ENCODE peak calls at places on chromosomes 4 and X, in four cellular contexts. T, O, C and E are unnamed samples.

GRCh38 chrX:145393702-145394235 is 146.5 kb downstream of the SPANXN1 start:
- DNase-seq in O (no peak), T (no peak), C (no peak), E (no peak)

GRCh38 chr4:20431422-20432014 is 179.8 kb downstream of the SLIT2 start:
- DNase-seq in T (no peak), O (no peak), C (no peak), E (no peak)

GRCh38 chrX:134524181-134524580 is 64.2 kb downstream of the HPRT1 start:
- DNase-seq in C (no peak), T (no peak), O (no peak), E (no peak)

GRCh38 chr4:72390409-72390808 is 178.6 kb downstream of the ADAMTS3 start:
- DNase-seq in T (no peak), C (no peak), O (no peak), E (no peak)

GRCh38 chrX:84865113-84865512 is 138.6 kb upstream of the APOOL start:
- DNase-seq in C (no peak), O (no peak), T (no peak), E (no peak)

GRCh38 chrX:139930923-139931645 is 1.8 kb downstream of the ATP11C start:
- DNase-seq in C (peak), O (no peak), T (peak), E (no peak)

GRCh38 chrX:136865270-136866168 is 15.0 kb downstream of the RBMX start:
- DNase-seq in T (no peak), O (no peak), C (no peak), E (no peak)

GRCh38 chr4:155999743-156000142 is 46.1 kb upstream of the CTSO start:
- DNase-seq in T (no peak), C (no peak), O (peak), E (peak)

GRCh38 chr4:155973639-155974475 is 20.2 kb upstream of the CTSO start:
- DNase-seq in O (no peak), T (no peak), C (no peak), E (no peak)

GRCh38 chr4:68904786-68905185 is 46.8 kb downstream of the UGT2A3 start:
- DNase-seq in T (no peak), O (no peak), C (peak), E (no peak)

GRCh38 chrX:85444613-85445012 is 65.1 kb upstream of the POF1B start:
- DNase-seq in T (no peak), C (no peak), O (no peak), E (no peak)

GRCh38 chrX:11196476-11196875 is 85.3 kb downstream of the HCCS start:
- DNase-seq in C (no peak), O (no peak), T (no peak), E (no peak)

GRCh38 chr4:181301735-181302380 is 941.3 kb upstream of the TENM3 start:
- DNase-seq in C (peak), T (peak), O (no peak), E (peak)

GRCh38 chrX:120753413-120754251 is 122.0 kb downstream of the CT47B1 start:
- DNase-seq in T (no peak), C (no peak), O (no peak), E (no peak)

GRCh38 chr4:26208237-26208985 is 112.4 kb upstream of the RBPJ start:
- DNase-seq in T (no peak), O (no peak), C (no peak), E (no peak)

GRCh38 chr4:10031663-10032590 is 10.6 kb upstream of the SLC2A9 start:
- DNase-seq in T (no peak), C (no peak), O (no peak), E (no peak)

GRCh38 chr4:16642897-16643296 is 255.5 kb downstream of the LDB2 start:
- DNase-seq in O (no peak), C (peak), T (peak), E (no peak)

GRCh38 chrX:70292788-70293187 is 2.9 kb downstream of the KIF4A start:
- DNase-seq in O (no peak), T (no peak), C (peak), E (no peak)

GRCh38 chrX:70293621-70294020 is 3.7 kb downstream of the KIF4A start:
- DNase-seq in T (no peak), O (no peak), C (no peak), E (no peak)

GRCh38 chrX:70289168-70289792 is 447 bp downstream of the PDZD11 start:
- DNase-seq in O (no peak), C (no peak), T (no peak), E (no peak)

GRCh38 chrX:70289793-70290770 is at the start of the genes KIF4A and PDZD11:
- DNase-seq in O (peak), C (peak), T (peak), E (peak)
- TF ChIP-seq POLR2AphosphoS5 in O (no peak), C (peak), T (peak), E (peak)

GRCh38 chr4:85482000-85482738 is 7.2 kb downstream of the ARHGAP24 start:
- DNase-seq in O (no peak), C (no peak), T (no peak), E (no peak)
- TF ChIP-seq FOSL1 in O (no peak), C (no peak), T (no peak), E (no peak)

GRCh38 chrX:118824173-118824782 is 654 bp downstream of the ZCCHC12 start:
- DNase-seq in T (peak), O (no peak), C (no peak), E (no peak)
- TF ChIP-seq YY1 in T (no peak), O (no peak), C (no peak), E (no peak)

DNA sequence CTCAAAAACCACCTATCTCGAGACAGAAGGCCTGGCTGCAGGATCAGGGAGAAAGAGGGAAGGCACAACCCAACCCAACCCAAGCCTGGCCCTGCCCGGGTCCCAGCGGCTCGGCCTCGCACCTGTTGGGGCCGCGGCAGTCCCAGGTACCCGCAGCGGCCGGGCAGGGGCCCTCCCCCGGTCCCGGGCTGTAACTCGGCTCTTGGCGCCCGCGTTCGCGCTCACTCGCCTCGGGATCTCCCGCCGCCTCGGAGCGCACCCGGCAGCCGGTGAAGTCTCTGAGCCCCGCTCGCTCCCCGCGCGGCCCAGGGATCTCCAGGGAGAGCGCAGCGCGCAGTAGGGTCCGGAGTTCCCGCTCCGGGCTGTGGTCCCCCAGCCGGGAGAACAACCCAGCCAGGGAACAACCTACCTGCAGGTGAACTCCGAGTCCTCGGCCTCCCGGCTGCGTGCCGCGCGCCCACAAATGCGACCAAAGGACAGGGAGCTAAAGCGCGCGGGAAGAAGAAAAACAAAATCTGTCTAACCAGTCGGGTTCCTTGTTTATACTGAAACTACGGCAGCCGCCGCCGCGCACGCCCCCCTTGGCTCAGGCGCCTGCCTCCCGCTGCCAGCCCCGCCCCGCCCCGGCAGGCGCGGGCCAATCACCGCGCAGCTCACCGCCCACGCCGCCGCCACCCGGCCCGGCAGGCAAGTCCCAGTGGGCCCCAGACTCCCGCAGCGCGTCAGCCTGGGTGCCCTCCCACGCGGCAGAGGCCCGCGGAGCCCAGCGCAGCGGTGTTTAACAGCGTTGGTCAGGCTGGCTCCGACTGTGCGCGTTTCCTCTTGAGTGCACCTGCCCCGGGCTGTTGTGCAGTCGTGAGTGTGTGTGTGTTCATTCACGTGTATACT is at the start of gene RASGEF1B:
- DNase-seq in C (peak), T (peak), O (no peak), E (no peak)
- TF ChIP-seq POLR2AphosphoS5 in C (no peak), T (no peak), O (peak), E (no peak)

GRCh38 chr4:183659919-183660318 is 826 bp downstream of the TRAPPC11 start:
- DNase-seq in C (no peak), T (no peak), O (no peak), E (no peak)

GRCh38 chr4:183657564-183657963 is 1.4 kb downstream of the RWDD4 start:
- DNase-seq in T (no peak), C (no peak), O (no peak), E (no peak)

GRCh38 chr4:183659029-183659870 is at the start of the genes RWDD4 and TRAPPC11:
- DNase-seq in C (peak), T (peak), O (peak), E (peak)

DNA sequence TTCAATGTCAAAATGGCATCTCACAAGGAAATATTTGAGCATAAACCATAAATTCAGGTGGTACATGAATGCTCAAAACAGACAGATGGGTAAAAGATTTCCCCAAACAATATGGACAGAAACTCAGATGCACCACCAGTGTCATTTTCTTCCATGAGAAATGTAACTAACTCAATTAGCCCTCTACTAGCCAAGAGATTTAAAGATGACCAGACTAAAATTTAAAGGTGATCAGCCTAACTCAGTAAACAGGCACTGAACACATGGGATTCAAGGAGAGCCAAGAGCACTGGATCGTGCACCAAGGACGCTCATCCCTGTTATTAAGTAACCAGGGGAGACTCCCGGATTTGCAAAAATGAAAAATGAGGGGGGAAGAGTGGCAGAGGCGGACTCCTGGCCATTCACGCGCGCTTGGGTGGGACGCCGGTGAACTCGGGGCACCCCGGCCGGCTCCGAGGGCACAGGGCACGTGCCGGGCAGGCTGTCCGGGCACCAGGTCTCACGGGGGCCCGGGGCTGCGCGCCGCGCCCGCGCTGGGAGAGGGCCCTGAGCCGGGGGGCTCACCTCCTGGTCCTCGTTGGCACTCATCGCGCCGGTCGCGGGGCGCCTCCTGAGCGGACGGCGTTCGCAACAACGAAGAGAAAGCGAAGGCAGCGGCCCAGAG is 490 bp downstream of the RWDD4 start:
- DNase-seq in T (peak), C (peak), O (no peak), E (no peak)
- TF ChIP-seq FOSL1 in T (no peak), C (no peak), O (no peak), E (no peak)

GRCh38 chr4:107826427-107826980 is 1.8 kb downstream of the SGMS2 start:
- DNase-seq in O (no peak), C (no peak), T (no peak), E (no peak)

GRCh38 chr4:107828315-107828714 is 3.6 kb downstream of the SGMS2 start:
- DNase-seq in O (no peak), T (no peak), C (no peak), E (no peak)

GRCh38 chr4:107825072-107825789 is 499 bp downstream of the SGMS2 start:
- DNase-seq in T (no peak), O (no peak), C (no peak), E (no peak)

GRCh38 chr4:107823870-107824366 is 814 bp upstream of the SGMS2 start:
- DNase-seq in O (peak), C (no peak), T (no peak), E (peak)

DNA sequence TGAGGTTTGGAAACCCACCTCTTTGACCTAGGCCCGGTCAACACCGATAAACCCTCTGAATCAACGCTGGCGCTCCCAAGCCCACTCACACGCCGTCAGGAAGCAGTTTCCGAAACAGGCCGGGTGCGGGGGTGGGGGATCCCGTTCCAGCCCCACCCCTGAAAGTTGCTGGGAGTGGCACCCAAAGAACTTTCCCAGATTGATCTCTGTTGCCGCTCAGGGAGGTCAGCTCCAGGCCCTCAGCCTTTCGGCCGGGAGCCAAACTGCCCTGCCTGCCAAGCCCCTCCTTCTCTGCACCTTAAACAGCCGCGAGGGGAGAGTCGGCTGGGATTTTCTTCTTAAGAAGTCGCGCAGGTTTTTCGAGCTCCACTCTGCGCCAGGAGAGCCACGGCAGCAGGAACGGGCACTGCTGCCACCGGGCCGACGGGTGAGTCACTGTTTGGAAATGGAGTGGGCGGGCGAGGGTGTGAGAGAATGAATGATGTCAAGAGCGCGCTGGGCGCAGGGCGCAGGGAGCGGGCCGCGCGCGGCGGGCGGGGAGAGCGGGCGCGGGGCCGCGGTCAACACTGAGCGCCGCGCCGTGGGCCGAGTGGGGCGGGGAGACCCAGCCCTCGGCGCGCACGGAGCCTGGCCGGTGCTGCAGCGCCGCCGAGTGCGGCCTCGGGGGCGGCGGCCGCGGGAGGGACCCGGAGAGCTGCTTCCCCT is at the start of gene SGMS2:
- DNase-seq in C (peak), T (peak), O (no peak), E (peak)
- TF ChIP-seq YY1 in C (no peak), T (no peak), O (no peak), E (peak)

GRCh38 chr4:79820427-79820826 is 252.6 kb downstream of the ANTXR2 start:
- DNase-seq in C (no peak), O (no peak), T (no peak), E (peak)

GRCh38 chr4:79827283-79827682 is 245.7 kb downstream of the ANTXR2 start:
- DNase-seq in O (no peak), C (no peak), T (no peak), E (no peak)

GRCh38 chr4:79823148-79823763 is 249.8 kb downstream of the ANTXR2 start:
- DNase-seq in T (no peak), C (no peak), O (no peak), E (no peak)
- TF ChIP-seq POLR2AphosphoS5 in T (no peak), C (no peak), O (no peak), E (no peak)

DNA sequence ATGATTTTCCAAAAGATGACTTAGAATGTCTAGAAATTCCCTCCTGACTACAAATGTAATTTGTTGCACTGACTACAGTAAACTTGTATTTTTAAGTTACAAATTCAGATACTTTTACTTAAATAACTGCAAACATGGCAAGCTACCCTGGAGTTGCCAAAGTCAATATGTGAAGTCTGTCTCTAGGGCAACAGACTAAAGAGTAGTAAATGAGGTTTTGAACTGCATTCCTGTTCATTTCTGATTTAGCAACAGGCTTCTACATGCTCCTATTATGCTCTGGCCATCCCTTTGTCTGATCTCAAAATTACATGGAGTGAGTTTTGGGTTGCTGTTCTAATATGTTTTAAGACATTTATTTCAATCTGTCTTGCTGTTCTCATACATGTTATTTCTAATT is 26.9 kb downstream of the SH3RF1 start:
- DNase-seq in T (no peak), C (peak), O (no peak), E (no peak)
- TF ChIP-seq FOSL1 in T (no peak), C (no peak), O (no peak), E (no peak)

GRCh38 chr4:55396305-55397023 is 707 bp downstream of the TMEM165 start:
- DNase-seq in C (peak), O (no peak), T (peak), E (no peak)
- TF ChIP-seq YY1 in C (no peak), O (no peak), T (no peak), E (no peak)